ENCODE peak calls at places on chromosomes 11 and 22, in five cellular contexts. One of them, this sample, is unnamed.

GRCh38 chr11:69912911-69913451 is 93.8 kb upstream of the FGF3 start:
- DNase-seq in HS-27A: no peak
- DNase-seq in ovary: no peak
- DNase-seq in heart left ventricle: peak; percentile 19
- DNase-seq in choroid plexus epithelial cell: peak; percentile 43
- DNase-seq in this sample: no peak

GRCh38 chr11:118202599-118203422 is 22.0 kb downstream of the JAML start:
- DNase-seq in ovary: no peak
- DNase-seq in HS-27A: no peak
- DNase-seq in choroid plexus epithelial cell: no peak
- DNase-seq in heart left ventricle: no peak
- DNase-seq in this sample: no peak

GRCh38 chr22:32819120-32819519 is 17.6 kb downstream of the TIMP3 start:
- DNase-seq in choroid plexus epithelial cell: no peak
- DNase-seq in heart left ventricle: peak; percentile 11
- DNase-seq in ovary: no peak
- DNase-seq in HS-27A: no peak
- DNase-seq in this sample: no peak

GRCh38 chr11:128415539-128415938 is 171.8 kb downstream of the ETS1 start:
- DNase-seq in choroid plexus epithelial cell: peak; percentile 65
- DNase-seq in HS-27A: no peak
- DNase-seq in heart left ventricle: no peak
- DNase-seq in ovary: no peak
- DNase-seq in this sample: no peak

GRCh38 chr11:120064341-120064740 is 73.6 kb downstream of the TRIM29 start:
- DNase-seq in heart left ventricle: no peak
- DNase-seq in ovary: no peak
- DNase-seq in choroid plexus epithelial cell: no peak
- DNase-seq in HS-27A: no peak
- DNase-seq in this sample: no peak

GRCh38 chr11:72429626-72430025 is 4.7 kb downstream of the CLPB start:
- DNase-seq in HS-27A: no peak
- DNase-seq in ovary: no peak
- DNase-seq in choroid plexus epithelial cell: no peak
- DNase-seq in heart left ventricle: no peak
- DNase-seq in this sample: peak; percentile 35

GRCh38 chr11:10310301-10310841 is 5.5 kb downstream of the ADM start:
- DNase-seq in HS-27A: no peak
- DNase-seq in ovary: no peak
- DNase-seq in choroid plexus epithelial cell: peak; percentile 77
- DNase-seq in heart left ventricle: no peak
- DNase-seq in this sample: no peak

GRCh38 chr11:109795234-109795633 is 298.0 kb upstream of the ZC3H12C start:
- DNase-seq in choroid plexus epithelial cell: peak; percentile 70
- DNase-seq in ovary: no peak
- DNase-seq in heart left ventricle: no peak
- DNase-seq in HS-27A: peak; percentile 8
- DNase-seq in this sample: no peak

GRCh38 chr11:72838691-72839305 is 24.6 kb downstream of the ATG16L2 start:
- DNase-seq in choroid plexus epithelial cell: peak; percentile 57
- DNase-seq in ovary: no peak
- DNase-seq in heart left ventricle: no peak
- DNase-seq in HS-27A: no peak
- DNase-seq in this sample: no peak

GRCh38 chr11:48013269-48013901 is 33.0 kb downstream of the PTPRJ start:
- DNase-seq in choroid plexus epithelial cell: peak; percentile 50
- DNase-seq in heart left ventricle: peak; percentile 45
- DNase-seq in ovary: no peak
- DNase-seq in HS-27A: no peak
- DNase-seq in this sample: no peak

GRCh38 chr22:37747090-37747714 is 50.4 kb downstream of the TRIOBP start:
- DNase-seq in heart left ventricle: peak; percentile 81
- DNase-seq in ovary: peak; percentile 68
- DNase-seq in HS-27A: no peak
- DNase-seq in choroid plexus epithelial cell: peak; percentile 27
- DNase-seq in this sample: no peak

GRCh38 chr11:11416917-11417316 is 63.9 kb upstream of the CSNK2A3 start:
- DNase-seq in heart left ventricle: no peak
- DNase-seq in choroid plexus epithelial cell: peak; percentile 8
- DNase-seq in HS-27A: peak; percentile 80
- DNase-seq in ovary: no peak
- DNase-seq in this sample: no peak

GRCh38 chr11:59097113-59097708 is 9.8 kb upstream of the FAM111B start:
- DNase-seq in HS-27A: no peak
- DNase-seq in heart left ventricle: no peak
- DNase-seq in choroid plexus epithelial cell: peak; percentile 81
- DNase-seq in ovary: peak; percentile 52
- DNase-seq in this sample: peak; percentile 38

GRCh38 chr22:27776410-27776958 is 25.1 kb downstream of the MN1 start:
- DNase-seq in heart left ventricle: no peak
- DNase-seq in choroid plexus epithelial cell: no peak
- DNase-seq in ovary: no peak
- DNase-seq in HS-27A: no peak
- DNase-seq in this sample: no peak

GRCh38 chr11:19715373-19715772 is 2.7 kb downstream of the NAV2 start:
- DNase-seq in HS-27A: peak; percentile 86
- DNase-seq in heart left ventricle: peak; percentile 33
- DNase-seq in ovary: no peak
- DNase-seq in choroid plexus epithelial cell: peak; percentile 87
- DNase-seq in this sample: no peak